ENCODE peak calls at places on chromosomes 16 and 17, in nine cellular contexts. I, F, Q, N, X, B, E, U and D are unnamed samples.

GRCh38 chr17:66791337-66791736 is 43.6 kb upstream of the CACNG5 start:
- DNase-seq in X (no peak), Q (no peak), N (peak; percentile 42), B (no peak), E (no peak), F (no peak), U (no peak), I (no peak), D (no peak)

GRCh38 chr16:17149904-17150483 is 320.8 kb downstream of the XYLT1 start:
- DNase-seq in B (no peak), E (no peak), F (no peak), I (no peak), Q (no peak), U (no peak), N (no peak), X (peak; percentile 77), D (no peak)

GRCh38 chr17:69388791-69389442 is 25.6 kb upstream of the MAP2K6 start:
- DNase-seq in Q (no peak), N (no peak), B (no peak), F (no peak), X (no peak), I (peak; percentile 23), U (no peak), E (no peak), D (no peak)

GRCh38 chr17:80187090-80187489 is 17.3 kb downstream of the CARD14 start:
- DNase-seq in E (no peak), F (peak; percentile 39), N (no peak), I (no peak), U (no peak), X (no peak), B (no peak), Q (no peak), D (no peak)

GRCh38 chr17:41466988-41467387 is at the start of gene KRT32:
- DNase-seq in Q (no peak), F (no peak), B (no peak), U (no peak), I (no peak), N (no peak), X (no peak), E (no peak), D (no peak)

GRCh38 chr17:31309525-31309924 is 4.3 kb downstream of the EVI2B start:
- DNase-seq in B (no peak), E (peak; percentile 47), X (no peak), N (no peak), I (peak; percentile 23), F (no peak), U (no peak), Q (no peak), D (no peak)

GRCh38 chr17:8300629-8301242 is 5.5 kb upstream of the SLC25A35 start:
- DNase-seq in Q (peak; percentile 57), N (peak; percentile 60), E (peak; percentile 86), I (peak; percentile 74), B (peak; percentile 72), X (peak; percentile 83), F (peak; percentile 64), U (no peak), D (peak; percentile 70)

GRCh38 chr16:4612977-4613635 is 1.6 kb downstream of the UBALD1 start:
- DNase-seq in I (no peak), X (no peak), N (no peak), U (no peak), Q (no peak), B (no peak), F (no peak), E (no peak), D (no peak)

GRCh38 chr17:28041844-28042656 is 427 bp upstream of the NLK start:
- DNase-seq in E (no peak), U (no peak), N (no peak), I (no peak), B (no peak), X (no peak), F (peak; percentile 31), Q (no peak), D (no peak)

GRCh38 chr16:50570354-50570753 is 22.2 kb downstream of the NKD1 start:
- DNase-seq in E (no peak), I (no peak), U (no peak), X (no peak), Q (no peak), B (no peak), N (no peak), F (no peak), D (no peak)

GRCh38 chr17:15510361-15510760 is 42.9 kb upstream of the CDRT4 start:
- DNase-seq in E (no peak), N (no peak), F (peak; percentile 83), Q (no peak), U (peak; percentile 59), B (peak; percentile 42), X (no peak), I (no peak), D (no peak)

GRCh38 chr17:82350182-82351030 is 8.6 kb upstream of the TEX19 start:
- DNase-seq in N (no peak), U (no peak), Q (no peak), B (no peak), X (no peak), F (no peak), I (peak; percentile 96), E (peak; percentile 57), D (peak; percentile 81)

GRCh38 chr17:81832608-81833159 is 407 bp downstream of the MCRIP1 start:
- DNase-seq in E (peak; percentile 67), F (no peak), B (no peak), X (no peak), Q (no peak), I (no peak), U (no peak), N (peak; percentile 45), D (peak; percentile 79)

GRCh38 chr17:68246271-68247028 is 1.4 kb upstream of the AMZ2 start:
- DNase-seq in B (no peak), E (no peak), Q (no peak), X (no peak), N (no peak), F (no peak), I (no peak), U (no peak), D (no peak)

GRCh38 chr17:58452738-58453137 is 35.4 kb upstream of the RNF43 start:
- DNase-seq in U (no peak), I (no peak), X (no peak), Q (no peak), F (peak; percentile 10), B (no peak), N (no peak), E (no peak), D (no peak)

GRCh38 chr17:58446086-58446485 is 28.8 kb upstream of the RNF43 start:
- DNase-seq in Q (no peak), X (no peak), E (no peak), F (no peak), B (no peak), I (no peak), N (no peak), U (no peak), D (no peak)

DNA sequence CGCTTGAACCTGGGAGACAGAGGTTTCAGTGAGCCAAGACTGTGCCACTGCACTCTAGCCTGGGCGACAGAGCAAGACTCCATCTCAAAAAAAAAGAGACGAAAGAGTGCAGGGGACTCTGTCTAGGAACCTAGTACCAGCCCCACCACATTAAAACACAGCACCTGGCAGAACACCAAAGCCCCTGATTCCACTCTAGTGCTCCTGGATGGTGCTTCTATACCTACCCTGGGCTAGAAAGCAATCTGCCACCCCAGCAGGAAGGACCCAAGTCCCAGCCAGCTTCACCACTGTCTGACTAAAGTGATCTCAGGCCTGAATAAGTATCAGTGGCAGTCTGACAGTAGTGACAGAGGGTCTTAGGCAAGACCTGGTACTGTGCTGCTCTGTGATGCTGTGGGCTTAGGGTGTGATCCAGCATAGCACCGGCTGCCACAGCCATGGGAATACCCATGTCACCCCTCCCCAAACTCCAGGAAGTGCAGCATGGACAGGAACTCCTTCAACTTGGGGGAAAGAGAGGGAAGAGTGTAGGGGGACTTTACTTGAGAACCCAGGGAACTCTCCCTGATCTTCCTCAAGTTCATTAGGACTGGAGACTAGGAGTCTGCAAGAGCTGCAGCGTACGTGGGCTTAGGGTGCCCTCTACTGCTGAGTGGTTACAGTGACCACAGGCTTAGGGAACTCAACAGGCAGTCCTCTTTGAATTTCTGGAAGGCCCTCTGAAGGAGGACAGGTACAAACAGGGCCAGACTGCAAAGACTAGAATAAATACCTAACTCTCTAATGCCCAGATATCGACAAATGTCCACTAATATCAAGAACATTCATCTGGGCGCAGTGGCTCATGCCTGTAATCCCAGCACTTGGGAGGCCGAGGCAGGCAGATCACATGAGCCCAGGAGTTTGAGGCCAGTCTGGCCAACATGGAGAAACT is 30.0 kb upstream of the RNF43 start:
- DNase-seq in B (peak; percentile 71), F (peak; percentile 85), U (peak; percentile 17), X (peak; percentile 88), I (peak; percentile 84), E (peak; percentile 72), Q (peak; percentile 80), N (peak; percentile 60), D (peak; percentile 84)
- TF ChIP-seq CTCF in B (peak; percentile 80), F (peak; percentile 94), U (peak; percentile 82), X (peak; percentile 88), I (peak; percentile 89), E (peak; percentile 54), Q (peak; percentile 72), N (peak; percentile 68), D (peak; percentile 68)

DNA sequence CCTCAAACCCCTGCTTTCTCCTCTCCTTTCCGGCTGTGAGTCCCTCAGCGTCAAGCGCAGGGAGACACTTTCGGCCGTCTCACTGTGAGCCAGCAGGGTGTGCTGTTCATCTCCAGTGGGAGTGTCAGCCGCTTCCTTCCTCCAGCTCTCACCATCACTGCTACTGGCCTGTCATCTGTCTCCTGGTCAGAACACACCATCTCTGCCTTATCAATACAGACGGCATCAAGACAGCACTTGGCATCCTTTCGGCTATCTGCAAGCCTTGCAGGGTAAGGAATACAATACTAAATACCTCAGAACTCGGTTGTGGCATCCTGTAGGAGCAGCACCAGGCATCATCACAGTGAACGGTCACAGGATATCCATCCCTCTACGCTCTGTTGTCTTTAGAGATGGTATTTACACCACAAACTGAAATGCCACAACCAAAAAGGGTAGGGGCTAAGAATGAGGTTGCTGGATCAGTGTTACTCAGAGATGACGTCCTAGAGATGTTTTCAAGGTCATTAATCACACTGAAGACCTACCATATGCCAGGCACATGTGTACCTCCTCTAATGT is 20.7 kb upstream of the CMTM4 start:
- DNase-seq in U (no peak), X (peak; percentile 61), B (no peak), F (peak; percentile 88), Q (no peak), I (no peak), E (peak; percentile 18), N (peak; percentile 35), D (peak; percentile 38)
- TF ChIP-seq CTCF in U (peak; percentile 73), X (peak; percentile 59), B (peak; percentile 67), F (peak; percentile 52), Q (no peak), I (peak; percentile 6), E (no peak), N (peak; percentile 45), D (no peak)

GRCh38 chr16:7025616-7026190 is 306.9 kb upstream of the RBFOX1 start:
- DNase-seq in U (no peak), Q (peak; percentile 46), X (peak; percentile 91), E (peak; percentile 29), I (peak; percentile 34), B (peak; percentile 20), N (peak; percentile 81), F (no peak), D (peak; percentile 64)
- TF ChIP-seq CTCF in U (no peak), Q (no peak), X (peak; percentile 83), E (peak; percentile 17), I (peak; percentile 48), B (peak; percentile 85), N (peak; percentile 62), F (no peak), D (peak; percentile 51)

DNA sequence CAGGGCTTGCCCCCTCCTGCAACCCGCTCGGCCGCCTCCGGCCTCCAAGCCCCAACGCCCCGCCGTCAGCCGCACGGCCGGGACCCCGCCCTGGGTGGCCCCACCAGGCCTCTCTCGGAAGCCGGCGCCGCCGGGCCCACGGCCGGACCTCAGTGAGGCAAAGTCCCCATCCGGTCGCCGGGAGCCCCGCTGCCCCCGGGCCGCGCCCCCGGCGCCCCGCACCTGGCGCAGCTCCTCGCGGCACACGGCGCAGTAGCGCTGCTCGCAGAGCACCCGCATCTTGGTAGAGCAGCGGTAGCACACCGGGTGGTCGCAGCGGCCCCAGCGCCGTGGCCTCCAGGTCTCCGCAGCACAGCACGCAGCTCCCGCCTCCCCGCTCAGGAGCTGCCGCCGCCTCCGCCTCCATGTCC is 314 bp downstream of the ZNF598 start:
- DNase-seq in B (no peak), N (no peak), E (no peak), F (no peak), U (no peak), X (no peak), Q (no peak), I (peak; percentile 22), D (peak; percentile 28)
- TF ChIP-seq CTCF in B (no peak), N (no peak), E (no peak), F (no peak), U (no peak), X (no peak), Q (no peak), I (no peak), D (no peak)